ENCODE peak calls at places on chromosomes 2 and 18, in five cellular contexts. One of them, this sample, is unnamed.

GRCh38 chr18:66603941-66604627 is at the start of gene CDH19:
- DNase-seq in left ventricle myocardium inferior: no peak
- DNase-seq in left cardiac atrium: peak
- DNase-seq in DMS 273 treated with DMSO at 0.1 percent for 48 hours: no peak
- DNase-seq in upper lobe of left lung: no peak
- DNase-seq in this sample: no peak

GRCh38 chr2:24418166-24418843 is 58.0 kb upstream of the ITSN2 start:
- DNase-seq in left ventricle myocardium inferior: no peak
- DNase-seq in left cardiac atrium: no peak
- DNase-seq in upper lobe of left lung: no peak
- DNase-seq in DMS 273 treated with DMSO at 0.1 percent for 48 hours: no peak
- DNase-seq in this sample: no peak

GRCh38 chr18:75206637-75207297 is 2.2 kb downstream of the PTGR3 start:
- DNase-seq in DMS 273 treated with DMSO at 0.1 percent for 48 hours: no peak
- DNase-seq in left ventricle myocardium inferior: no peak
- DNase-seq in left cardiac atrium: no peak
- DNase-seq in upper lobe of left lung: peak
- DNase-seq in this sample: no peak

GRCh38 chr2:120763931-120764330 is 28.3 kb downstream of the GLI2 start:
- DNase-seq in upper lobe of left lung: peak
- DNase-seq in left ventricle myocardium inferior: no peak
- DNase-seq in DMS 273 treated with DMSO at 0.1 percent for 48 hours: no peak
- DNase-seq in left cardiac atrium: no peak
- DNase-seq in this sample: no peak

GRCh38 chr2:1744151-1744445 is 217 bp downstream of the PXDN start:
- DNase-seq in left ventricle myocardium inferior: no peak
- DNase-seq in DMS 273 treated with DMSO at 0.1 percent for 48 hours: no peak
- DNase-seq in upper lobe of left lung: no peak
- DNase-seq in left cardiac atrium: peak
- DNase-seq in this sample: no peak

GRCh38 chr2:135685361-135685760 is 56.3 kb upstream of the UBXN4 start:
- DNase-seq in upper lobe of left lung: no peak
- DNase-seq in DMS 273 treated with DMSO at 0.1 percent for 48 hours: no peak
- DNase-seq in left cardiac atrium: no peak
- DNase-seq in left ventricle myocardium inferior: no peak
- DNase-seq in this sample: no peak

GRCh38 chr2:237858294-237859081 is 935 bp upstream of the RAMP1 start:
- DNase-seq in upper lobe of left lung: no peak
- DNase-seq in left cardiac atrium: peak
- DNase-seq in DMS 273 treated with DMSO at 0.1 percent for 48 hours: peak
- DNase-seq in left ventricle myocardium inferior: peak
- DNase-seq in this sample: peak

GRCh38 chr2:151338115-151338514 is 19.3 kb upstream of the TNFAIP6 start:
- DNase-seq in DMS 273 treated with DMSO at 0.1 percent for 48 hours: no peak
- DNase-seq in left cardiac atrium: no peak
- DNase-seq in left ventricle myocardium inferior: no peak
- DNase-seq in upper lobe of left lung: no peak
- DNase-seq in this sample: no peak

GRCh38 chr2:183164111-183165015 is 40.1 kb downstream of the NUP35 start:
- DNase-seq in upper lobe of left lung: no peak
- DNase-seq in left ventricle myocardium inferior: no peak
- DNase-seq in DMS 273 treated with DMSO at 0.1 percent for 48 hours: no peak
- DNase-seq in left cardiac atrium: no peak
- DNase-seq in this sample: no peak

GRCh38 chr18:37396981-37397720 is 168.4 kb downstream of the CELF4 start:
- DNase-seq in DMS 273 treated with DMSO at 0.1 percent for 48 hours: peak
- DNase-seq in left ventricle myocardium inferior: no peak
- DNase-seq in upper lobe of left lung: no peak
- DNase-seq in left cardiac atrium: no peak
- DNase-seq in this sample: no peak

GRCh38 chr2:190677255-190677654 is 28.4 kb downstream of the NAB1 start:
- DNase-seq in left ventricle myocardium inferior: no peak
- DNase-seq in upper lobe of left lung: no peak
- DNase-seq in DMS 273 treated with DMSO at 0.1 percent for 48 hours: no peak
- DNase-seq in left cardiac atrium: no peak
- DNase-seq in this sample: no peak

GRCh38 chr2:240797500-240797895 is 22.5 kb downstream of the KIF1A start:
- DNase-seq in left cardiac atrium: no peak
- DNase-seq in DMS 273 treated with DMSO at 0.1 percent for 48 hours: no peak
- DNase-seq in upper lobe of left lung: peak
- DNase-seq in left ventricle myocardium inferior: peak
- DNase-seq in this sample: no peak

GRCh38 chr2:100260712-100261620 is 61.3 kb downstream of the LONRF2 start:
- DNase-seq in DMS 273 treated with DMSO at 0.1 percent for 48 hours: no peak
- DNase-seq in left ventricle myocardium inferior: peak
- DNase-seq in left cardiac atrium: peak
- DNase-seq in upper lobe of left lung: no peak
- DNase-seq in this sample: peak

GRCh38 chr2:26820932-26821331 is 27.0 kb upstream of the DPYSL5 start:
- DNase-seq in upper lobe of left lung: no peak
- DNase-seq in left cardiac atrium: no peak
- DNase-seq in DMS 273 treated with DMSO at 0.1 percent for 48 hours: no peak
- DNase-seq in left ventricle myocardium inferior: no peak
- DNase-seq in this sample: no peak

GRCh38 chr2:109246616-109247015 is 117.6 kb downstream of the SH3RF3 start:
- DNase-seq in left cardiac atrium: no peak
- DNase-seq in DMS 273 treated with DMSO at 0.1 percent for 48 hours: no peak
- DNase-seq in left ventricle myocardium inferior: no peak
- DNase-seq in upper lobe of left lung: no peak
- DNase-seq in this sample: no peak

GRCh38 chr2:24907106-24907505 is 12.9 kb downstream of the ADCY3 start:
- DNase-seq in DMS 273 treated with DMSO at 0.1 percent for 48 hours: no peak
- DNase-seq in left ventricle myocardium inferior: no peak
- DNase-seq in upper lobe of left lung: no peak
- DNase-seq in left cardiac atrium: no peak
- DNase-seq in this sample: no peak